ENCODE peak calls at places on chromosomes 1 and 21, in nine cellular contexts. S is heart left ventricle, G is HFF-Myc, A is upper lobe of left lung, M is small intestine, J is spleen, X is aorta, B is coronary artery, C is tibial artery. U is an unnamed sample.

GRCh38 chr1:214219916-214220315 is 61.0 kb upstream of the SMYD2 start:
- DNase-seq in S (no peak), G (no peak), A (no peak), M (no peak), J (no peak), X (no peak), B (no peak), C (no peak), U (no peak)

GRCh38 chr1:109634771-109635750 is 15.4 kb downstream of the AMPD2 start:
- DNase-seq in S (no peak), G (no peak), A (no peak), M (no peak), J (no peak), X (no peak), B (peak; percentile 69), C (peak; percentile 51), U (no peak)

GRCh38 chr1:175003521-175003920 is 3.8 kb downstream of the CACYBP start:
- DNase-seq in S (no peak), G (no peak), A (no peak), M (no peak), J (no peak), X (no peak), B (no peak), C (no peak), U (no peak)

GRCh38 chr21:38989745-38990423 is 184.2 kb downstream of the ETS2 start:
- DNase-seq in S (peak; percentile 46), G (peak; percentile 79), A (no peak), M (no peak), J (no peak), X (no peak), B (no peak), C (no peak), U (no peak)

GRCh38 chr1:150764617-150765090 is 924 bp downstream of the CTSS start:
- DNase-seq in S (no peak), G (peak; percentile 73), A (no peak), M (peak; percentile 45), J (no peak), X (no peak), B (no peak), C (no peak), U (no peak)

GRCh38 chr1:201019321-201019977 is 4.1 kb downstream of the KIF21B start:
- DNase-seq in S (peak; percentile 55), G (no peak), A (peak; percentile 76), M (peak; percentile 90), J (peak; percentile 97), X (peak; percentile 80), B (no peak), C (no peak), U (peak; percentile 59)

GRCh38 chr1:29599071-29599470 is 362.7 kb downstream of the PTPRU start:
- DNase-seq in S (no peak), G (no peak), A (peak; percentile 38), M (no peak), J (no peak), X (no peak), B (peak; percentile 35), C (no peak), U (no peak)

GRCh38 chr1:52432807-52433206 is 28.4 kb downstream of the PRPF38A start:
- DNase-seq in S (no peak), G (no peak), A (no peak), M (no peak), J (no peak), X (no peak), B (no peak), C (no peak), U (no peak)

GRCh38 chr1:201539561-201540404 is 856 bp downstream of the NAV1 start:
- DNase-seq in S (peak; percentile 78), G (no peak), A (peak; percentile 84), M (peak; percentile 25), J (no peak), X (peak; percentile 78), B (peak; percentile 75), C (peak; percentile 88), U (no peak)

GRCh38 chr1:11526071-11526895 is 47.3 kb downstream of the DISP3 start:
- DNase-seq in S (no peak), G (no peak), A (no peak), M (no peak), J (no peak), X (no peak), B (no peak), C (peak; percentile 48), U (no peak)

GRCh38 chr1:245598524-245599310 is 443.9 kb downstream of the KIF26B start:
- DNase-seq in S (peak; percentile 70), G (no peak), A (no peak), M (no peak), J (no peak), X (no peak), B (no peak), C (no peak), U (no peak)

GRCh38 chr21:29430581-29430980 is 131.9 kb downstream of the BACH1 start:
- DNase-seq in S (no peak), G (no peak), A (no peak), M (no peak), J (no peak), X (no peak), B (no peak), C (no peak), U (no peak)

GRCh38 chr1:7356079-7356478 is 415.0 kb upstream of the VAMP3 start:
- DNase-seq in S (no peak), G (no peak), A (no peak), M (no peak), J (no peak), X (no peak), B (no peak), C (no peak), U (no peak)

GRCh38 chr1:12620142-12620865 is 2.3 kb upstream of the DHRS3 start:
- DNase-seq in S (no peak), G (no peak), A (no peak), M (peak; percentile 20), J (peak; percentile 74), X (no peak), B (no peak), C (no peak), U (no peak)

GRCh38 chr1:233135833-233136232 is 159.7 kb downstream of the PCNX2 start:
- DNase-seq in S (no peak), G (no peak), A (no peak), M (no peak), J (no peak), X (no peak), B (no peak), C (no peak), U (no peak)

GRCh38 chr1:194347184-194347583 is 1160.8 kb upstream of the B3GALT2 start:
- DNase-seq in S (no peak), G (no peak), A (no peak), M (no peak), J (no peak), X (no peak), B (no peak), C (no peak), U (no peak)

GRCh38 chr1:65177457-65177856 is 29.5 kb downstream of the AK4 start:
- DNase-seq in S (no peak), G (no peak), A (no peak), M (no peak), J (no peak), X (no peak), B (no peak), C (no peak), U (no peak)

GRCh38 chr1:17244826-17245740 is 3.8 kb upstream of the PADI3 start:
- DNase-seq in S (no peak), G (no peak), A (no peak), M (no peak), J (no peak), X (no peak), B (no peak), C (no peak), U (no peak)

DNA sequence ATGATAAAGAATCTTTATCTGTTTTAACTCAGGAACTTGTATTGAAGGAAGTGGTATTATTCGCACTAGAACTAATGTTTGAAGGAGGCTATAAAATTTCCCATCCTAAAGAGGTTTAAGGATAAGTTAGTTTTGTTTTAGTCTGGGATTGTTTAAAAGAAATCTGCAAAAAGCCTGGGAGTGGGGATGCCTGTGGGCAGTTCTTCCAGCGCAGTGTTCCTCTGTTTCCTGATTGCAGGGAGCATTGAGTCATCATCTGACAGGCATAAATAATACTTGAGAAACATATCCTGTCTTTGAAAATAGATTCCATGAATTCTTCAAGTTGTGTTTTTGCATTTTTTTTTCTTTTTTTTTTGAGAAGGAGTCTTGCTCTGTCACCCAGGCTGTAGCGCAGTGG is 350.8 kb upstream of the PTBP2 start:
- DNase-seq in S (no peak), G (peak; percentile 82), A (no peak), M (no peak), J (no peak), X (no peak), B (no peak), C (no peak), U (no peak)
- H3K4me3 ChIP-seq in S (no peak overlapping the region), G (no peak overlapping the region), A (no peak overlapping the region), M (no peak overlapping the region), J (no peak overlapping the region), X (no peak overlapping the region), B (no peak overlapping the region), C (no peak overlapping the region), U (no peak overlapping the region)

DNA sequence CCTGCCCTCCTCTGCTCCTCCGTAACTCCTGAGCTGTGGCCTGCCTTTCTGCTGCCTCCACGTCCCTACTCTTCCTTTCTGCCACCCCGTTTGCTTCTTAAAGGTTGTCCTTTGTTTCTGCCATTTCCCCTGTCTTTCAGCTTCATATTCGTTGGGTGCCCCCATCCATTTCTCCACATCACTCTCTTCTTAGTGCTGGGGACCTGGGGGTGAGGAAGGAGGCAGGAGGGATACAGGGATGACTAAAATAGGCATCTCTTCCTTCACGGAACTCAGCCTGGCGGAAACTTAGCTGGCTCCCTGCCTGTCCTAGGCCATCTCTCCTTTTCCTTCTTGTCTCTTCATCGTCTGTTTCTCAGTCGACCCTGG is 67.0 kb upstream of the CD1D start:
- DNase-seq in S (no peak), G (no peak), A (no peak), M (no peak), J (no peak), X (no peak), B (no peak), C (no peak), U (no peak)
- H3K4me3 ChIP-seq in S (peak overlapping the region; percentile 64), G (no peak overlapping the region), A (peak overlapping the region; percentile 57), M (peak overlapping the region; percentile 80), J (peak overlapping the region; percentile 52), X (no peak overlapping the region), B (peak overlapping the region; percentile 75), C (peak overlapping the region; percentile 36), U (peak overlapping the region; percentile 68)

DNA sequence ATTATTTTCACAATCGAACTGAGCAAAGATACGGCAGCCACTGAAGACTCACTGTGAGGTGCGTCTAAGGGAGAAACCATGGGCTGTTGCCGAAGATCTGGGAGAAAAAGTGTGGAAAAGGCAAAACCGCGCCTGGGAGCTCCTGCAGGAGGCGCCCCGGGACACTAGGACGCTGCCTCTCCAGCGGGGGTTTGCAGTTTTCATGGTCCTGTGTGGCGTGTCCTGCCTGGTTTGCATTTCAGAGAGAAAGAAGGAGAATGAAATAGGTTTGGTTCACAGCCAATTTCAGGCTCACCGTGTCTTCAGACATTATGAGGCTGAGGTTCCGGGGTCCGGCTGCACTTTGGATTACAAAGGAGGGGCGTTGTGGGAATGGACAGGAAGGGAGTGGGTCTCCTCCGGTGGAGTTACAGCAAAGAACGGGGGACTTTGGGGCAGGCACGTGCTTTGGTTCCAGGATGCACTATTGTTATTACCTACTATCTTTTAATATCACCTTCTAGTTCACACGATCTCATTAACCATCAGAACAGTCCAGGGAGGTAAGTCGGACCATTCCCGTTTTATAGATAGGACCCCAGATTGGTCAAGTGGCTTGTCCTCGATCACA is 179.8 kb downstream of the DYRK1A start:
- DNase-seq in S (no peak), G (no peak), A (peak; percentile 22), M (no peak), J (no peak), X (no peak), B (no peak), C (no peak), U (no peak)
- H3K4me3 ChIP-seq in S (no peak overlapping the region), G (no peak overlapping the region), A (no peak overlapping the region), M (no peak overlapping the region), J (no peak overlapping the region), X (no peak overlapping the region), B (no peak overlapping the region), C (no peak overlapping the region), U (no peak overlapping the region)

GRCh38 chr1:203340112-203340804 is 10.7 kb downstream of the FMOD start:
- DNase-seq in S (peak; percentile 66), G (peak; percentile 69), A (no peak), M (peak; percentile 88), J (peak; percentile 82), X (peak; percentile 70), B (no peak), C (peak; percentile 85), U (no peak)
- H3K4me3 ChIP-seq in S (no peak overlapping the region), G (no peak overlapping the region), A (no peak overlapping the region), M (no peak overlapping the region), J (no peak overlapping the region), X (no peak overlapping the region), B (no peak overlapping the region), C (no peak overlapping the region), U (no peak overlapping the region)

U was measured in esophagus squamous epithelium.